ENCODE peak calls at places on chromosome 12, in seven cellular contexts. W, K, S, L, N, Y and M are unnamed samples.

GRCh38 chr12:112175361-112176155 is 50.2 kb downstream of the TRAFD1 start:
- DNase-seq in W (no peak), K (no peak), S (no peak), L (no peak), N (no peak), Y (no peak), M (no peak)

GRCh38 chr12:104478396-104479140 is 21.8 kb downstream of the CHST11 start:
- DNase-seq in W (peak), K (peak), S (no peak), L (peak), N (peak), Y (no peak), M (no peak)

GRCh38 chr12:3187846-3188755 is 110.9 kb downstream of the TSPAN9 start:
- DNase-seq in W (no peak), K (no peak), S (no peak), L (no peak), N (no peak), Y (no peak), M (no peak)

GRCh38 chr12:24948816-24949722 is at the start of gene BCAT1:
- DNase-seq in W (peak), K (peak), S (peak), L (peak), N (peak), Y (peak), M (peak)

GRCh38 chr12:106387847-106388246 is 30.3 kb downstream of the POLR3B start:
- DNase-seq in W (no peak), K (no peak), S (no peak), L (no peak), N (no peak), Y (no peak), M (no peak)

GRCh38 chr12:121536929-121537813 is 43.7 kb downstream of the KDM2B start:
- DNase-seq in W (peak), K (peak), S (peak), L (peak), N (peak), Y (peak), M (peak)

GRCh38 chr12:106369624-106370346 is 12.2 kb downstream of the POLR3B start:
- DNase-seq in W (no peak), K (no peak), S (peak), L (peak), N (no peak), Y (peak), M (peak)

GRCh38 chr12:97854477-97854876 is 391.9 kb downstream of the RMST start:
- DNase-seq in W (no peak), K (no peak), S (no peak), L (no peak), N (no peak), Y (no peak), M (no peak)

GRCh38 chr12:106308611-106309010 is 6.1 kb downstream of the TCP11L2 start:
- DNase-seq in W (no peak), K (no peak), S (no peak), L (no peak), N (no peak), Y (no peak), M (no peak)

GRCh38 chr12:82593901-82594396 is 92.8 kb upstream of the TMTC2 start:
- DNase-seq in W (no peak), K (no peak), S (no peak), L (no peak), N (no peak), Y (no peak), M (no peak)

GRCh38 chr12:106271575-106272505 is 24.0 kb upstream of the CKAP4 start:
- DNase-seq in W (no peak), K (no peak), S (no peak), L (no peak), N (no peak), Y (peak), M (peak)

GRCh38 chr12:101793401-101793800 is 37.4 kb downstream of the GNPTAB start:
- DNase-seq in W (no peak), K (no peak), S (no peak), L (peak), N (no peak), Y (peak), M (peak)

GRCh38 chr12:80553316-80553715 is 109.3 kb downstream of the PTPRQ start:
- DNase-seq in W (no peak), K (no peak), S (peak), L (peak), N (no peak), Y (peak), M (peak)

GRCh38 chr12:118979763-118980406 is 1.5 kb upstream of the SRRM4 start:
- DNase-seq in W (peak), K (no peak), S (peak), L (peak), N (no peak), Y (peak), M (peak)

GRCh38 chr12:30850684-30851083 is 75.9 kb upstream of the TSPAN11 start:
- DNase-seq in W (no peak), K (no peak), S (no peak), L (no peak), N (no peak), Y (no peak), M (no peak)

GRCh38 chr12:110561471-110562201 is 21.5 kb downstream of the PPTC7 start:
- DNase-seq in W (no peak), K (no peak), S (peak), L (no peak), N (no peak), Y (no peak), M (no peak)

GRCh38 chr12:70590051-70590450 is 47.2 kb downstream of the PTPRB start:
- DNase-seq in W (peak), K (peak), S (peak), L (peak), N (peak), Y (peak), M (peak)

GRCh38 chr12:74259199-74259598 is 278.4 kb upstream of the ATXN7L3B start:
- DNase-seq in W (no peak), K (no peak), S (no peak), L (no peak), N (no peak), Y (no peak), M (no peak)

GRCh38 chr12:108151505-108152178 is 22.6 kb downstream of the WSCD2 start:
- DNase-seq in W (no peak), K (no peak), S (no peak), L (no peak), N (no peak), Y (no peak), M (no peak)

GRCh38 chr12:50606675-50607379 is 102.0 kb downstream of the DIP2B start:
- DNase-seq in W (no peak), K (no peak), S (no peak), L (no peak), N (no peak), Y (no peak), M (no peak)

GRCh38 chr12:38151991-38152700 is 164.4 kb upstream of the ALG10B start:
- DNase-seq in W (no peak), K (no peak), S (no peak), L (no peak), N (no peak), Y (no peak), M (no peak)

GRCh38 chr12:120093592-120094355 is 22.8 kb downstream of the RAB35 start:
- DNase-seq in W (no peak), K (no peak), S (no peak), L (no peak), N (no peak), Y (no peak), M (no peak)

GRCh38 chr12:91179315-91179714 is 3.3 kb downstream of the DCN start:
- DNase-seq in W (no peak), K (no peak), S (no peak), L (peak), N (no peak), Y (no peak), M (peak)

GRCh38 chr12:106301611-106302321 is 767 bp upstream of the TCP11L2 start:
- DNase-seq in W (peak), K (peak), S (peak), L (peak), N (peak), Y (peak), M (peak)

GRCh38 chr12:87870061-87870460 is 159.1 kb downstream of the C12orf50 start:
- DNase-seq in W (no peak), K (no peak), S (no peak), L (no peak), N (no peak), Y (peak), M (peak)

GRCh38 chr12:29943683-29944082 is 159.9 kb upstream of the TMTC1 start:
- DNase-seq in W (no peak), K (no peak), S (no peak), L (peak), N (no peak), Y (no peak), M (no peak)

GRCh38 chr12:76878045-76878898 is 547 bp downstream of the CSRP2 start:
- DNase-seq in W (no peak), K (no peak), S (peak), L (peak), N (no peak), Y (peak), M (peak)

GRCh38 chr12:33047666-33048065 is 151.1 kb upstream of the PKP2 start:
- DNase-seq in W (no peak), K (no peak), S (no peak), L (no peak), N (no peak), Y (no peak), M (no peak)

GRCh38 chr12:130838284-130838950 is 633 bp downstream of the STX2 start:
- DNase-seq in W (peak), K (peak), S (peak), L (no peak), N (no peak), Y (peak), M (peak)

GRCh38 chr12:31896514-31897039 is 62.6 kb upstream of the RESF1 start:
- DNase-seq in W (peak), K (peak), S (no peak), L (peak), N (peak), Y (peak), M (peak)

GRCh38 chr12:45214739-45215418 is 1.0 kb upstream of the ANO6 start:
- DNase-seq in W (no peak), K (no peak), S (no peak), L (peak), N (no peak), Y (no peak), M (peak)

GRCh38 chr12:93657076-93657475 is 20.1 kb upstream of the CRADD start:
- DNase-seq in W (no peak), K (no peak), S (no peak), L (no peak), N (no peak), Y (no peak), M (peak)

DNA sequence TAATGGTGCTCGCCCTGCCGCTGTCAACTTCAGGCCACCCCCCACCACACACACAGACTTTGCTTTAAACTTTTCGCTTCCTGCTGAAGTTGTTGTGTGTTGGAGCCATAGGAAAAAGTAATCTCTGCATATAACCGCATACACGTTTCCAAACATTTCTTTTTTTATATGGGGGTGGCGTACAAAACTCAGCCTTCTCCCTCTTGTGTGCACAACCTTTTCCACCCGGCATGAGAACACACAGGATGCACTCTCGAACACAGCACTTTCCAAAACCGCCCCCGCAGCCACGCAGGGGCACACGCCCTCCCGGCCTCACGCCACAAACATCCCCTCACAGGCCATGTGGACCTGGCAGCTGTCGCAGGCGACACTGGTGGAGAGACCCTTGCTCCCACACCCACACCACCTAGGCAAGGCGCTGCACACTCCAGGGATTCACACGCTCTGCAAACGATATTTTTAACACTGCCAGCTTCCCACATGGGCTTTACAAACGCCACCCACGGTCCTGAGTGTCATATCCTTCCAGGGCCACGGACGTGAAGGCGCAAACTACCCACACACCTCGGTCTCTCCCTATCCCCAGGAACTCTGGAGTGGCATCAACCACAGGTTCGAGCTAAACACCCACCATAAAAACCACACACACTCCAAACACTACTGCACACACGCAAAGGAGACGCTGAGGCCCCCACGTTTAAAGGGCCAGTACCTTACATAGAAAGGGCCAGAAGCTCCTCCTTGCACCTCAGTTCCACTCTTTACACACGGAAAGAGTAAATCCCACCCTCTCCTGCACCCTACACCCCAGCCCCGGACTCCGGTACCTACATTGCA is 12.3 kb upstream of the ITGB7 start:
- DNase-seq in W (no peak), K (peak), S (peak), L (peak), N (peak), Y (peak), M (peak)
- H3K4me3 ChIP-seq in W (peak), K (peak), S (peak), L (peak), N (peak), Y (peak), M (peak)

DNA sequence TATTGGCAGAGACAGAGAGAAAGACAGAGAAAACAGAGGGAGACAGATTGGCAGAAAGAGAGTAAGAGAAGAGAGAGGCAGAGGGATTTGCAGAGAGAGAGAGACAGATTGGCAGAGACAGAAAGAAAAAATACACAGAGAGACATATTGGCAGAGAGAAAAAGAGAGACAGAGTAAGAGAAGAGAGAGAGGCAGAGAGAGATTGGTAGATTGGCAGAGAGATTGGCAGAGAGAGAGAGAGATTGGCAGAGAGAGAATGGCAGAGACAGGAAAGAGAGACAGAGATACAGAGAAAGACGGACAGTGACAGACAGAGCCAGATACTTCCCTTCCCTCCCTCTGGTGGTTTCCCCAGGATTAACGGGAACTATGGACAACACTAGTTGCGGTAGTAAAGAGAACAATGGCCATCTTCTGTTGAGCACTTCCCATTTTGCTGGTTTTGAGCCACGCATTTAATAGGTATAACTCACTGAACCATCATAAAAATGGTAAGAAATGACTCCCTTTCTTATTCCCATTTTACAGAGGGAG is 2.6 kb upstream of the NOS1 start:
- DNase-seq in W (no peak), K (no peak), S (peak), L (no peak), N (no peak), Y (no peak), M (no peak)
- TF ChIP-seq CTCF in W (no peak), K (no peak), S (peak), L (no peak), N (no peak), Y (no peak), M (peak)

GRCh38 chr12:57783861-57784260 is 1.3 kb downstream of the TSFM start:
- DNase-seq in W (no peak), K (no peak), S (no peak), L (no peak), N (no peak), Y (no peak), M (no peak)
- H3K4me3 ChIP-seq in W (no peak), K (no peak), S (peak), L (no peak), N (no peak), Y (no peak), M (no peak)

DNA sequence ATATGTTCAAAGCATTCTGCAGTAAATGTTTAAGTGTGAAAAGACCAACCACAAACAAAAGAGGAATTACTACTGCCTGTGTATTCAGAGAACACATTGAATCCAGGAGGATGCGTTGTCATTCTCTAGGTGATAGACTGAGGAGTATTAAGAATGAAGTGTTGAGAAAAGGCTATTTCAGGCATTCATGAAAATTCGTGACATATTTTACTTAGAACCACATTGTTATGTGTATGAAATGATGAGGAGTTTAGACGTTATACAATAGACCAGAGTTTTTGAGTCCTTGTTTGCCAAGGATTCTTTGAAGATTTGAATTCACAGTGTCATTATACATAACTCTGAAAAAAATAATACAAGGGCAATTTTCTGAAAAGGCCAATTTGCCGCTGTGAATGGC is 251.8 kb downstream of the CCDC91 start:
- DNase-seq in W (no peak), K (no peak), S (no peak), L (no peak), N (no peak), Y (no peak), M (no peak)
- TF ChIP-seq CTCF in W (no peak), K (no peak), S (no peak), L (no peak), N (no peak), Y (no peak), M (no peak)

GRCh38 chr12:5044420-5045295 is 979 bp downstream of the KCNA5 start:
- DNase-seq in W (no peak), K (no peak), S (no peak), L (no peak), N (no peak), Y (no peak), M (no peak)
- H3K4me3 ChIP-seq in W (no peak), K (no peak), S (no peak), L (no peak), N (peak), Y (no peak), M (no peak)

GRCh38 chr12:78562358-78563205 is 302.0 kb upstream of the SYT1 start:
- DNase-seq in W (no peak), K (no peak), S (peak), L (peak), N (no peak), Y (peak), M (peak)
- TF ChIP-seq CTCF in W (no peak), K (no peak), S (peak), L (peak), N (no peak), Y (peak), M (peak)

DNA sequence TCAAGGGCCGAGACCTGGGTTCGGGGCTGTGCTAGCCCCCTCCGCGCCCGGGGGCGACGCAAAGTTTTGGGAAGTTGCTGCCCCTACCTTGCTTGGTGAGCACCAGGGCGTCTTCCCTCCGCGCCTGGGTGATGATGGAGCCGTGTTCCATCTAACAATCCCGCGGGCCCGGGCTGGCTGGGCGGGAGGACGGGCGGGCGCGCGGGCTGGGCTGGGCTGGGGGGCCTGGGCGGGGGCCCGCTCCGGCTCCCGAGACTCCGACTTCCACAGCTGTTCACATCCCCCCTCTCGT is 298 bp downstream of the CTDSP2 start:
- DNase-seq in W (no peak), K (no peak), S (no peak), L (no peak), N (no peak), Y (no peak), M (peak)
- H3K4me3 ChIP-seq in W (peak), K (peak), S (peak), L (peak), N (peak), Y (peak), M (peak)

GRCh38 chr12:6724409-6724797 is 557 bp downstream of the COPS7A start:
- DNase-seq in W (peak), K (no peak), S (peak), L (peak), N (peak), Y (no peak), M (no peak)

GRCh38 chr12:6729186-6729585 is 5.3 kb downstream of the COPS7A start:
- DNase-seq in W (no peak), K (no peak), S (no peak), L (no peak), N (no peak), Y (no peak), M (no peak)

GRCh38 chr12:6725350-6725749 is 1.5 kb downstream of the COPS7A start:
- DNase-seq in W (no peak), K (no peak), S (no peak), L (no peak), N (no peak), Y (no peak), M (no peak)

GRCh38 chr12:6722863-6723262 is 983 bp upstream of the COPS7A start:
- DNase-seq in W (no peak), K (no peak), S (no peak), L (no peak), N (no peak), Y (no peak), M (no peak)

DNA sequence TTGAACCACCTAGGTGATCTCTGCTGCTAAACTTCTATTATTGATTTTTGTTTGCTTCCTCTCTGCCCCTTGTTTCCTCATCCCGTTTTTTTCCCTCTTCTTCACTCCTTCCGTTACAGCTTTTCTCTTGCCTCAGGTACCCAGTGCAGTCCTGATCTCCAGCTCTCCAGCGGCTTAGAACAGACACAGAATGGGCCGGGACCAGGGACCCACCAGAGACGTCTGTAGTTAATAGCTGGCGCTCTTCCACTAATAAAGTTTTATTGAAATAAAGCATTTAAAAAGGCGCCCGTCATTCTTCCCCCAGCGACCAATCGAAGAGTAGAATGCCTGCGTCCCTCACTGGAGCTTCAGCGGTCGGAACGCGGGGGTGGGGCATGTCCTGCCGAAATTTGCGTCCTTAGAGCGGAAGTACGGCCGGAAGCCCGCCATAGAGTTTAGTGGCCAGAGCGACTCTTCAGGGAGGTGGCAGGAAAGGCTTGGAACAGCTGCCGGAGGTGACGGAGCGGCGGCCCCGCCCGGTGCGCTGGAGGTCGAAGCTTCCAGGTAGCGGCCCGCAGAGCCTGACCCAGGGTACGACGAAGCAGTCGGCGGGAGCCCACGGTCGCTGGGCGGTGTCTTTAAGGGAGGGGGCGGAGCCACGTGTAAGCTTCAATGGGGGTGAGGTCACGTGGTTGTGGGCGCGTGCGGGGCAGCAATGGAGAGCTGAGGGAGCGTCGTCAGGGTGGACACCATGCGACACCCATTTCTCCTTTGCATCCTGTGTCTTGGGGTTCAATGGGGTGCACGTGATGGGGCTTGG is at the start of gene COPS7A:
- DNase-seq in W (peak), K (peak), S (peak), L (peak), N (peak), Y (peak), M (peak)
- TF ChIP-seq CTCF in W (no peak), K (peak), S (no peak), L (no peak), N (peak), Y (no peak), M (no peak)